ENCODE peak calls at places on chromosomes 6 and 20, in nine cellular contexts. X is K562, R is IMR-90, Y is fibroblast of lung, L is astrocyte, I is GM23338, U is OCI-LY7, C is neural progenitor cell, E is PC-9. Q is an unnamed sample.

GRCh38 chr6:33375143-33375649 is 16.4 kb upstream of the KIFC1 start:
- DNase-seq in L (peak), R (peak), C (no peak), E (peak), I (no peak), U (no peak), Y (peak), X (no peak), Q (peak)

GRCh38 chr6:32177182-32177787 is 920 bp upstream of the RNF5 start:
- DNase-seq in E (peak), U (no peak), L (no peak), R (no peak), I (peak), X (peak), C (peak), Y (no peak), Q (peak)

GRCh38 chr6:82521369-82521768 is 157.8 kb downstream of the TPBG start:
- DNase-seq in C (no peak), X (no peak), I (no peak), Y (no peak), R (no peak), L (no peak), U (no peak), E (no peak), Q (no peak)

GRCh38 chr6:166951670-166952060 is 4.7 kb downstream of the RNASET2 start:
- DNase-seq in U (no peak), E (no peak), R (no peak), X (no peak), L (no peak), I (no peak), Y (no peak), C (no peak), Q (no peak)

GRCh38 chr6:71309666-71310065 is 21.1 kb downstream of the OGFRL1 start:
- DNase-seq in X (no peak), E (no peak), C (no peak), R (no peak), L (no peak), Y (no peak), I (no peak), U (no peak), Q (no peak)

GRCh38 chr6:108897371-108897770 is 49.1 kb downstream of the ARMC2 start:
- DNase-seq in R (peak), C (no peak), I (no peak), U (no peak), Y (peak), E (peak), L (peak), X (peak), Q (no peak)

GRCh38 chr20:15609956-15610355 is 963.3 kb downstream of the KIF16B start:
- DNase-seq in R (no peak), E (no peak), Y (no peak), X (no peak), U (no peak), I (no peak), L (no peak), C (no peak), Q (no peak)

GRCh38 chr20:61166324-61166723 is 85.7 kb upstream of the CDH4 start:
- DNase-seq in R (no peak), U (no peak), C (no peak), X (no peak), I (no peak), L (peak), Y (no peak), E (no peak), Q (no peak)

GRCh38 chr6:57242505-57242904 is 20.4 kb upstream of the RAB23 start:
- DNase-seq in L (peak), U (no peak), X (no peak), R (peak), I (no peak), C (no peak), E (no peak), Y (peak), Q (peak)

GRCh38 chr6:128963561-128963960 is 80.6 kb downstream of the LAMA2 start:
- DNase-seq in I (no peak), X (no peak), C (no peak), R (peak), U (no peak), E (no peak), Y (no peak), L (peak), Q (no peak)

GRCh38 chr6:26272171-26272631 is 92.8 kb upstream of the BTN3A2 start:
- DNase-seq in E (peak), R (no peak), X (no peak), U (peak), C (peak), Y (no peak), I (peak), L (no peak), Q (peak)

GRCh38 chr6:112929661-112930060 is 582.5 kb downstream of the RFPL4B start:
- DNase-seq in X (no peak), L (peak), C (no peak), R (no peak), I (peak), U (no peak), Y (no peak), E (no peak), Q (no peak)

GRCh38 chr20:58950603-58951002 is 30.5 kb upstream of the NELFCD start:
- DNase-seq in C (no peak), E (no peak), X (no peak), R (no peak), U (no peak), L (no peak), Y (no peak), I (no peak), Q (no peak)

GRCh38 chr6:28393912-28394662 is 5.5 kb downstream of the ZSCAN12 start:
- DNase-seq in X (peak), Y (peak), I (peak), L (no peak), R (peak), E (no peak), C (peak), U (no peak), Q (peak)

GRCh38 chr6:82143041-82143481 is 104.5 kb downstream of the IBTK start:
- DNase-seq in E (no peak), I (no peak), C (no peak), R (peak), L (peak), U (no peak), Y (peak), X (no peak), Q (no peak)

GRCh38 chr20:12660918-12661317 is 347.9 kb upstream of the SPTLC3 start:
- DNase-seq in X (no peak), E (no peak), C (peak), R (no peak), I (peak), U (no peak), Y (no peak), L (no peak), Q (peak)

GRCh38 chr20:60249436-60249835 is 291.2 kb downstream of the CDH26 start:
- DNase-seq in C (no peak), L (peak), U (no peak), R (peak), E (peak), Y (peak), X (no peak), I (no peak), Q (no peak)

GRCh38 chr20:52411611-52412010 is 220.0 kb upstream of the ZFP64 start:
- DNase-seq in X (no peak), E (no peak), Y (no peak), L (no peak), C (no peak), R (no peak), U (no peak), I (no peak), Q (no peak)

GRCh38 chr6:143941852-143942627 is 66.0 kb downstream of the PLAGL1 start:
- DNase-seq in R (peak), X (peak), E (peak), U (peak), C (peak), L (peak), I (peak), Y (peak), Q (peak)
- TF ChIP-seq CTCF in R (peak), X (peak), E (peak), U (peak), C (peak), L (peak), I (peak), Y (peak), Q (peak)

DNA sequence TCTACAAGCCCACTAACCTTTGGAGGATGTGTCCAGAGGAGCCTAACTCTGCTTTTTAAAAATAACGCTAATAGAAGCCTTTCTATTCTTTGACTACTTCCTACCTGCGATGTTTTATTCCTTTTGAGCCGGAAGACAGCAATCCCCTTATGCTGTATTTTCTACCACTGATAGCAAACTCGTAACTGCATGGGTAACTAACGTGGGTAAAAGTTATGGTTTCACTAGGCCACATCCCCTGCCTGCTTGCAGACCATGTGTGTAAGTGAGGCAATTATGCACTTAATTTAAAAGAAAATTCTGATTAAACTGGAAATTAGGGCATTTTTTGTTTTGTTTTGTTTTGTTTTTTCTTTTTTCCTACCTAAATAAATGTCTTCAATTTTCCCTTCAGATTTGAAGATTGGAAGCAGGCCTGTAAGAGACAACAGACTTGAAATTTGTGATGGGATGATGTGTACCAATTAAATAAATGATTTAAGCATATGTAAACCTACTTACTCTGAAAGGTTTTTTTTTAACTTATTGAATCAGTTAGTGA is 933 bp downstream of the UFL1 start:
- DNase-seq in I (no peak), X (no peak), U (peak), L (peak), E (no peak), Y (peak), C (no peak), R (peak), Q (peak)
- H2AFZ ChIP-seq in I (peak), X (peak), U (peak), L (peak), E (peak), Y (peak), C (peak), R (peak), Q (peak)

GRCh38 chr20:45840700-45841198 is 7.2 kb downstream of the SNX21 start:
- DNase-seq in I (no peak), Y (no peak), E (no peak), R (no peak), X (no peak), C (no peak), L (no peak), U (no peak), Q (no peak)
- TF ChIP-seq CTCF in I (no peak), Y (no peak), E (no peak), R (no peak), X (no peak), C (no peak), L (no peak), U (no peak), Q (no peak)

DNA sequence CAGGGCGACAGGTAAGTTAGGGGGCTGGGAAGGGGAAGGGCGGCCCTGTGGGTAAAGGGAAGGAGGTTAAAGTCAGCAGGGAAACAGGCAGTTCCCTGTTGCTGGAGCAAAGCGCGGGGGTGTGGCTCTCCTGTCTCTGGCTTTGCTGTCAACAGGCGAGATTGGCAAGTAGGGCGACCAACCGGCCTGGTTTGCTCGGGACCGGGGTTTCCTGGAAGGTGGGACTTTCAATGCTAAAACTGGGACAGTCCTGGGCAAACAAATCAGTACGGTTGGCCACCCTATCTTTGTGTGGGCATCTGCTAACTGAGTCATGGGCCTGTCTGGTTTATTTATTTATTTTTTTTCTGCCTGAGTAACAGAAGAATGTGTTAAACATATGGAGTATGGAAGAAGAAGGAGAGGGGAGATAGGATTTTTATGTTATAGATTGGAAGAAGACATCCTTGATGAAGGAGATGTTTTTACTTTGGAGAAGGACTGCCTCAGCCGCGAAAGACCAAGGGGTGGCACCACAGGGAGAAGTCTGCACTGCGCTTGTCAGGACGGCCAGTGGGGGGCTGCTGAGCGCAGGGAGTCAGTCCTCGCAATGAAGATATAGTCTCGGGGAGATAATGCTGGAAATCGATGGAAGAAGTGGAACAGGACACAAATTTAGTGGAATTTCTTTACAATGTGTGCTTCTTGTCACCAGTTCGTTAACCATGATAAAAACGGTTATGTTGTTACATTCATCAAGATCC is 43.4 kb upstream of the ESR1 start:
- DNase-seq in X (peak), L (peak), U (peak), R (peak), C (peak), Y (peak), I (peak), E (peak), Q (peak)
- H2AFZ ChIP-seq in X (peak), L (peak), U (no peak), R (peak), C (peak), Y (peak), I (peak), E (peak), Q (peak)

GRCh38 chr20:8756410-8756809 is 312.5 kb upstream of the PLCB4 start:
- DNase-seq in Y (peak), R (peak), X (peak), E (no peak), I (no peak), L (peak), U (no peak), C (no peak), Q (peak)

GRCh38 chr20:8755340-8756118 is 313.4 kb upstream of the PLCB4 start:
- DNase-seq in E (no peak), X (no peak), R (no peak), I (no peak), C (no peak), U (no peak), L (no peak), Y (no peak), Q (no peak)

GRCh38 chr20:8757146-8757545 is 311.7 kb upstream of the PLCB4 start:
- DNase-seq in E (no peak), X (no peak), C (no peak), U (no peak), R (peak), Y (peak), L (peak), I (no peak), Q (no peak)
- TF ChIP-seq CTCF in E (no peak), X (no peak), C (no peak), U (no peak), R (no peak), Y (no peak), L (no peak), I (no peak), Q (no peak)

GRCh38 chr20:36493013-36493800 is 48.1 kb upstream of the MYL9 start:
- DNase-seq in C (peak), X (peak), Y (no peak), E (no peak), R (no peak), U (peak), I (peak), L (no peak), Q (no peak)
- H2AFZ ChIP-seq in C (no peak), X (no peak), Y (no peak), E (no peak), R (no peak), U (no peak), I (no peak), L (no peak), Q (no peak)

DNA sequence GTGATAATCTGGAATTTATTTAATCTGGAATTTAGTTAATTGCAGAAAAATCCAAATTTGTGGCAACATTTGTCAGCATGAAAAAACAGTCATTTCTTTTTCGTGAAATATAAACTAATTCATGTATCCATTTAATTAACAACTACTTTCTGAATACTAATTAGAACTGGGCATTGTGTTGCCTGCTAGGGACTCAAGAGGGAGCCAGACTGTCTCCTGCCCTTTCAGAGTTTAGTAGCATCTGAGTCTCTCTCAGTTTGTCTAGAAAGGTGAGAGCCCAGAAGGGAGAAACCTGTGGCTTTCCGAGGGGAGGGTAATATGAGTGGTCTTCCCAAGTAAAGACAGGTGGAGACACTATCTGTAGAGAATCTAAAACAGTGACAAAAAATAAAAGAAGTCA is 210.9 kb upstream of the HDDC2 start:
- DNase-seq in E (no peak), L (no peak), Y (no peak), I (peak), X (peak), C (peak), R (no peak), U (peak), Q (no peak)
- TF ChIP-seq CTCF in E (peak), L (no peak), Y (peak), I (peak), X (peak), C (peak), R (peak), U (peak), Q (peak)

DNA sequence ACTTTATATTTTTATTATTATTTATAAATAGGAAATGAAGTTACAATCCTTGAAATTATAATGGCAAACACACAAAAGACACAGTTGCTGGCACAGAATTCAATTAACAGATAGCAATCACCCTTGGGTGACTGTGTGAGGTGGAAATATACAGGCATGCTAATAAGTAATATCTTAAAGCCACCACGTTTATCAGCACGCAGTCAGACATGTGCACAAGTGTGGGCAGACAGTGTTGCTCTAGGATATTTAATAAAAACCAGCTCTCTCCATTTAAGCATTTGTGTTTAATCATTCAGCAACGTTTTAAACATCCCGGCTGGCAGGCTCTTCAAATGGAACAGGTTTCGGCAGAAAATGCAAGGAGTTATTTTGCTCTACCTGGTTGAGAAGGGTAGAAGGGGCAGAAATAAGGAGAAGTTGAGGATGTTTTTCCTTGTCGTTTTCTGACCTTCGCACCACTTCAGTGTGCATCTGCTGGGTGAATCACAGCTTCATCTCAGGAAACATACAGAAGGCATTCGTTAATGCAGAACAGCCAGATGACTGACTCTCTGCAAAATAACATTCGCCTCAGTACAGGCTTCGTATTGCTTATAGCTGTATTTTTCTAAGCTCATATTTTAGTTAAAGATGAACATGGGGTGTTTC is 585.1 kb downstream of the QKI start:
- DNase-seq in U (no peak), R (no peak), L (no peak), X (no peak), C (no peak), I (no peak), E (no peak), Y (no peak), Q (no peak)
- H2AFZ ChIP-seq in U (no peak), R (no peak), L (no peak), X (no peak), C (no peak), I (no peak), E (no peak), Y (no peak), Q (no peak)

GRCh38 chr6:95203153-95203754 is 374.1 kb upstream of the MANEA start:
- DNase-seq in E (peak), U (peak), X (peak), C (peak), L (peak), Y (peak), R (peak), I (peak), Q (peak)
- TF ChIP-seq CTCF in E (peak), U (peak), X (no peak), C (peak), L (peak), Y (peak), R (peak), I (peak), Q (peak)

GRCh38 chr6:40685771-40686170 is 98.6 kb upstream of the LRFN2 start:
- DNase-seq in X (no peak), U (no peak), R (no peak), Y (no peak), I (no peak), E (no peak), L (no peak), C (no peak), Q (no peak)
- H2AFZ ChIP-seq in X (no peak), U (no peak), R (no peak), Y (no peak), I (no peak), E (no peak), L (no peak), C (no peak), Q (no peak)